ENCODE peak calls at places on chromosomes 5 and 9, in eight cellular contexts. X is aorta; G is psoas muscle; M is Peyer's patch; O is lung; Z is CD8-positive, alpha-beta T cell; J is Karpas-422; W is esophagus squamous epithelium. V is an unnamed sample.

GRCh38 chr5:1724822-1725602 is 74.6 kb downstream of the MRPL36 start:
- DNase-seq in X (no peak), G (no peak), M (no peak), O (no peak), Z (no peak), J (no peak), W (no peak), V (peak; percentile 87)

GRCh38 chr9:93902780-93903655 is 52.1 kb downstream of the BARX1 start:
- DNase-seq in X (peak; percentile 7), G (peak; percentile 10), M (peak; percentile 39), O (no peak), Z (no peak), J (no peak), W (no peak), V (no peak)

GRCh38 chr9:89012294-89013042 is 21.2 kb downstream of the S1PR3 start:
- DNase-seq in X (no peak), G (no peak), M (no peak), O (no peak), Z (no peak), J (no peak), W (no peak), V (no peak)

GRCh38 chr5:160441352-160441781 is 19.7 kb downstream of the PTTG1 start:
- DNase-seq in X (no peak), G (no peak), M (no peak), O (no peak), Z (no peak), J (no peak), W (no peak), V (no peak)

GRCh38 chr9:113738506-113738897 is 137.6 kb upstream of the ZNF618 start:
- DNase-seq in X (no peak), G (no peak), M (no peak), O (peak; percentile 20), Z (no peak), J (no peak), W (no peak), V (no peak)

GRCh38 chr5:367358-368130 is 46.0 kb downstream of the AHRR start:
- DNase-seq in X (peak; percentile 35), G (no peak), M (no peak), O (no peak), Z (no peak), J (no peak), W (no peak), V (peak; percentile 81)

GRCh38 chr5:119353686-119354366 is 2.0 kb upstream of the TNFAIP8 start:
- DNase-seq in X (no peak), G (no peak), M (no peak), O (no peak), Z (no peak), J (peak; percentile 69), W (no peak), V (no peak)

GRCh38 chr9:130446111-130446861 is 1.5 kb downstream of the ASS1 start:
- DNase-seq in X (peak; percentile 89), G (peak; percentile 88), M (no peak), O (peak; percentile 79), Z (no peak), J (no peak), W (no peak), V (no peak)

GRCh38 chr9:114691046-114691955 is 9.3 kb upstream of the TEX48 start:
- DNase-seq in X (no peak), G (no peak), M (no peak), O (no peak), Z (peak; percentile 11), J (no peak), W (no peak), V (no peak)

GRCh38 chr5:11904270-11904906 is at the start of gene CTNND2:
- DNase-seq in X (no peak), G (no peak), M (no peak), O (peak; percentile 37), Z (no peak), J (no peak), W (no peak), V (no peak)

GRCh38 chr5:142806769-142807377 is 36.7 kb downstream of the ARHGAP26 start:
- DNase-seq in X (no peak), G (no peak), M (no peak), O (no peak), Z (no peak), J (no peak), W (no peak), V (no peak)

GRCh38 chr9:114321759-114322158 is 1.1 kb upstream of the ORM1 start:
- DNase-seq in X (no peak), G (no peak), M (no peak), O (no peak), Z (no peak), J (no peak), W (no peak), V (no peak)

GRCh38 chr5:34663771-34664496 is 7.8 kb downstream of the RAI14 start:
- DNase-seq in X (no peak), G (no peak), M (no peak), O (no peak), Z (no peak), J (no peak), W (no peak), V (no peak)

GRCh38 chr5:103669615-103670014 is 107.0 kb upstream of the NUDT12 start:
- DNase-seq in X (no peak), G (no peak), M (no peak), O (no peak), Z (no peak), J (no peak), W (no peak), V (no peak)

GRCh38 chr9:13397220-13397619 is 117.7 kb upstream of the MPDZ start:
- DNase-seq in X (no peak), G (no peak), M (no peak), O (no peak), Z (no peak), J (no peak), W (no peak), V (no peak)

GRCh38 chr5:35339616-35340100 is 109.4 kb upstream of the PRLR start:
- DNase-seq in X (no peak), G (no peak), M (no peak), O (no peak), Z (no peak), J (no peak), W (no peak), V (no peak)

GRCh38 chr5:53603009-53603687 is 42.7 kb downstream of the NDUFS4 start:
- DNase-seq in X (no peak), G (no peak), M (no peak), O (no peak), Z (no peak), J (no peak), W (no peak), V (no peak)

GRCh38 chr5:53597894-53598293 is 37.5 kb downstream of the NDUFS4 start:
- DNase-seq in X (no peak), G (no peak), M (no peak), O (no peak), Z (no peak), J (no peak), W (no peak), V (no peak)

GRCh38 chr5:53604309-53604708 is 43.9 kb downstream of the NDUFS4 start:
- DNase-seq in X (no peak), G (no peak), M (no peak), O (no peak), Z (no peak), J (no peak), W (no peak), V (no peak)

DNA sequence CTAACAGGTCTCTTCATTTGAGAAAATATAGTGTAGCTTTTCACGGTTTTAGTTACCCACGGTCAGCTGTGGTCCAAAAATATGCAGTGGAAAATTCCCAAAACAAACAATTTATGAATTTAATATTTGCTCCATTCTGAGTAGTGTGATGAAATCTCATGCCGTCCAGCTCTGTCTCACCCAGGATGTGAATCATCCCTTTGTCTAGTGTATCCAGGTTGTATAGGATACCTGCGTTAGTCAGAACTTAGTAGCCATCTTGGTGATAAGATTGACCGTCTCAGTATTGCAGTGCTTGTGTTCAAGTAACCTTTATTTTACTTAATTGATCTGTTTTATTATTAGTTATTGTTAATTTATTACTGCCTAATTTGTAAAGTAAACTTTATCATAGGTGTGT is 41.1 kb downstream of the NDUFS4 start:
- DNase-seq in X (no peak), G (no peak), M (no peak), O (no peak), Z (no peak), J (no peak), W (no peak), V (no peak)
- H3K4me3 ChIP-seq in X (no peak overlapping the region), G (no peak overlapping the region), M (no peak overlapping the region), O (no peak overlapping the region), Z (no peak overlapping the region), J (no peak overlapping the region), W (no peak overlapping the region), V (no peak overlapping the region)

GRCh38 chr5:60447488-60447920 is 252.5 kb downstream of the DEPDC1B start:
- DNase-seq in X (no peak), G (no peak), M (no peak), O (no peak), Z (no peak), J (no peak), W (no peak), V (no peak)

GRCh38 chr5:60455589-60455988 is 244.4 kb downstream of the DEPDC1B start:
- DNase-seq in X (no peak), G (no peak), M (no peak), O (no peak), Z (no peak), J (no peak), W (no peak), V (no peak)

GRCh38 chr5:60458669-60459068 is 241.3 kb downstream of the DEPDC1B start:
- DNase-seq in X (no peak), G (no peak), M (no peak), O (no peak), Z (no peak), J (no peak), W (no peak), V (no peak)

GRCh38 chr5:60457256-60457655 is 242.7 kb downstream of the DEPDC1B start:
- DNase-seq in X (no peak), G (no peak), M (no peak), O (no peak), Z (no peak), J (no peak), W (no peak), V (no peak)

GRCh38 chr5:60453186-60453976 is 246.6 kb downstream of the DEPDC1B start:
- DNase-seq in X (no peak), G (no peak), M (no peak), O (no peak), Z (no peak), J (no peak), W (no peak), V (no peak)
- H3K4me3 ChIP-seq in X (no peak overlapping the region), G (no peak overlapping the region), M (no peak overlapping the region), O (no peak overlapping the region), Z (no peak overlapping the region), J (no peak overlapping the region), W (no peak overlapping the region), V (no peak overlapping the region)

DNA sequence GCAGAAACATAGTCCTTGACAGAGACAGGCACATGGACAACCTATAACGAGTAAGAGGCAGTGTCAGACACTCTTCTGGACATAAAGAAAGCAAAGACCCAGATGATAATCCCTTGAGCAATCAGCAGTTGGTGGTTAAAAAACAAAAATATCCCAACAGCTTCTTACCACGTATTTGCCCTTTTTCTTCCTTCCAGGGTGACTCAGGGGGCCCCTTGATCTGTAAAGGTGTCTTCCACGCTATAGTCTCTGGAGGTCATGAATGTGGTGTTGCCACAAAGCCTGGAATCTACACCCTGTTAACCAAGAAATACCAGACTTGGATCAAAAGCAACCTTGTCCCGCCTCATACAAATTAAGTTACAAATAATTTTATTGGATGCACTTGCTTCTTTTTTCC is 9.5 kb downstream of the GZMK start:
- DNase-seq in X (no peak), G (no peak), M (no peak), O (no peak), Z (no peak), J (no peak), W (no peak), V (no peak)
- H3K4me3 ChIP-seq in X (no peak overlapping the region), G (no peak overlapping the region), M (no peak overlapping the region), O (no peak overlapping the region), Z (no peak overlapping the region), J (no peak overlapping the region), W (no peak overlapping the region), V (no peak overlapping the region)

GRCh38 chr5:14035859-14036440 is 91.5 kb upstream of the DNAH5 start:
- DNase-seq in X (peak; percentile 62), G (no peak), M (no peak), O (peak; percentile 52), Z (no peak), J (peak; percentile 41), W (no peak), V (no peak)
- H3K4me3 ChIP-seq in X (no peak overlapping the region), G (peak overlapping the region; percentile 26), M (no peak overlapping the region), O (no peak overlapping the region), Z (no peak overlapping the region), J (no peak overlapping the region), W (no peak overlapping the region), V (peak overlapping the region; percentile 21)